ENCODE peak calls at places on chromosomes 5 and 9, in ten cellular contexts. J is PC-3, N is lower lobe of right lung, I is lung, C is bronchial epithelial cell, E is IMR-90, D is MM.1S, V is heart right ventricle, O is tibial nerve, H is upper lobe of right lung. W is an unnamed sample.

GRCh38 chr9:27341545-27342294 is 44.8 kb upstream of the EQTN start:
- DNase-seq in I (no peak), N (no peak), V (no peak), J (no peak), E (no peak), D (no peak), H (no peak), C (no peak), O (no peak), W (no peak)

GRCh38 chr9:841371-842209 is at the start of gene DMRT1:
- DNase-seq in O (no peak), H (peak; percentile 67), V (no peak), J (no peak), I (no peak), N (no peak), E (no peak), D (no peak), C (no peak), W (peak; percentile 17)

GRCh38 chr5:154285661-154286408 is 95.3 kb downstream of the GALNT10 start:
- DNase-seq in D (no peak), H (no peak), I (no peak), J (peak; percentile 78), E (peak; percentile 81), O (no peak), N (no peak), C (peak; percentile 61), V (no peak), W (peak; percentile 52)

GRCh38 chr9:72506615-72507014 is 14.8 kb upstream of the TMC1 start:
- DNase-seq in C (no peak), J (no peak), H (no peak), O (no peak), I (no peak), E (no peak), V (no peak), N (no peak), D (no peak), W (no peak)

GRCh38 chr9:3732077-3733038 is 206.6 kb upstream of the RFX3 start:
- DNase-seq in D (peak; percentile 82), N (no peak), J (peak; percentile 91), H (no peak), O (peak; percentile 72), E (peak; percentile 90), I (peak; percentile 63), C (peak; percentile 82), V (peak; percentile 53), W (peak; percentile 82)

GRCh38 chr9:3385871-3386270 is 139.9 kb downstream of the RFX3 start:
- DNase-seq in O (no peak), V (no peak), D (no peak), C (no peak), E (no peak), I (no peak), N (no peak), J (no peak), H (no peak), W (peak; percentile 5)

GRCh38 chr5:1949253-1949652 is 66.5 kb upstream of the IRX4 start:
- DNase-seq in C (no peak), D (no peak), H (no peak), V (no peak), I (no peak), O (no peak), J (no peak), E (no peak), N (no peak), W (no peak)

GRCh38 chr5:89584339-89584956 is 701.5 kb upstream of the MEF2C start:
- DNase-seq in I (no peak), C (peak; percentile 99), V (no peak), O (no peak), J (peak; percentile 93), H (no peak), D (no peak), N (no peak), E (peak; percentile 52), W (peak; percentile 95)

GRCh38 chr9:120030847-120031246 is 549.1 kb downstream of the CDK5RAP2 start:
- DNase-seq in V (no peak), E (no peak), N (no peak), D (no peak), C (no peak), O (no peak), J (no peak), H (no peak), I (no peak), W (no peak)

GRCh38 chr9:91001146-91001611 is 199.6 kb downstream of the SYK start:
- DNase-seq in E (peak; percentile 61), V (no peak), D (peak; percentile 15), C (peak; percentile 99), H (no peak), N (no peak), I (no peak), J (peak; percentile 91), O (no peak), W (peak; percentile 99)

GRCh38 chr5:68930139-68930538 is 163.7 kb upstream of the SLC30A5 start:
- DNase-seq in E (no peak), D (no peak), N (no peak), H (no peak), V (no peak), J (no peak), I (no peak), O (no peak), C (peak; percentile 17), W (peak; percentile 39)

GRCh38 chr5:168887931-168888330 is 308.8 kb upstream of the PANK3 start:
- DNase-seq in I (no peak), E (no peak), D (no peak), V (no peak), H (no peak), J (no peak), N (no peak), O (no peak), C (no peak), W (no peak)

GRCh38 chr9:114799441-114799840 is 6.4 kb downstream of the TNFSF15 start:
- DNase-seq in H (no peak), C (no peak), D (no peak), O (no peak), I (no peak), E (no peak), N (no peak), J (no peak), V (no peak), W (no peak)

GRCh38 chr9:69086769-69087168 is 51.2 kb downstream of the FXN start:
- DNase-seq in D (no peak), H (no peak), N (no peak), J (no peak), O (no peak), V (no peak), E (no peak), C (no peak), I (no peak), W (no peak)

GRCh38 chr9:16705121-16705604 is 165.3 kb downstream of the BNC2 start:
- DNase-seq in V (peak; percentile 86), E (peak; percentile 97), C (peak; percentile 28), D (no peak), H (peak; percentile 76), N (peak; percentile 57), J (peak; percentile 95), O (peak; percentile 93), I (peak; percentile 77), W (peak; percentile 59)

GRCh38 chr5:308672-309271 is 12.7 kb upstream of the AHRR start:
- DNase-seq in O (no peak), C (peak; percentile 43), H (peak; percentile 51), I (no peak), D (no peak), V (no peak), E (peak; percentile 19), J (peak; percentile 83), N (no peak), W (peak; percentile 39)
- TF ChIP-seq CTCF in O (no peak), C (peak; percentile 20), H (no peak), I (no peak), D (no peak), V (peak; percentile 12), E (peak; percentile 30), J (peak; percentile 59), N (no peak), W (peak; percentile 41)

GRCh38 chr9:23850242-23851023 is 24.4 kb upstream of the ELAVL2 start:
- DNase-seq in V (no peak), N (no peak), D (no peak), E (no peak), H (no peak), O (no peak), J (no peak), C (no peak), I (no peak), W (peak; percentile 24)
- H3K4me3 ChIP-seq in V (peak overlapping the region; percentile 51), N (peak overlapping the region; percentile 45), D (no peak overlapping the region), E (no peak overlapping the region), H (peak overlapping the region; percentile 39), O (peak overlapping the region; percentile 30), J (no peak overlapping the region), C (peak overlapping the region; percentile 19), I (peak overlapping the region; percentile 12), W (peak overlapping the region; percentile 46)

GRCh38 chr9:86275962-86276361 is 6.4 kb downstream of the ISCA1 start:
- DNase-seq in H (no peak), V (no peak), N (no peak), J (no peak), I (no peak), D (no peak), C (no peak), E (no peak), O (no peak), W (peak; percentile 10)
- TF ChIP-seq CTCF in H (no peak), V (no peak), N (no peak), J (no peak), I (no peak), D (no peak), C (no peak), E (no peak), O (no peak), W (peak; percentile 40)

DNA sequence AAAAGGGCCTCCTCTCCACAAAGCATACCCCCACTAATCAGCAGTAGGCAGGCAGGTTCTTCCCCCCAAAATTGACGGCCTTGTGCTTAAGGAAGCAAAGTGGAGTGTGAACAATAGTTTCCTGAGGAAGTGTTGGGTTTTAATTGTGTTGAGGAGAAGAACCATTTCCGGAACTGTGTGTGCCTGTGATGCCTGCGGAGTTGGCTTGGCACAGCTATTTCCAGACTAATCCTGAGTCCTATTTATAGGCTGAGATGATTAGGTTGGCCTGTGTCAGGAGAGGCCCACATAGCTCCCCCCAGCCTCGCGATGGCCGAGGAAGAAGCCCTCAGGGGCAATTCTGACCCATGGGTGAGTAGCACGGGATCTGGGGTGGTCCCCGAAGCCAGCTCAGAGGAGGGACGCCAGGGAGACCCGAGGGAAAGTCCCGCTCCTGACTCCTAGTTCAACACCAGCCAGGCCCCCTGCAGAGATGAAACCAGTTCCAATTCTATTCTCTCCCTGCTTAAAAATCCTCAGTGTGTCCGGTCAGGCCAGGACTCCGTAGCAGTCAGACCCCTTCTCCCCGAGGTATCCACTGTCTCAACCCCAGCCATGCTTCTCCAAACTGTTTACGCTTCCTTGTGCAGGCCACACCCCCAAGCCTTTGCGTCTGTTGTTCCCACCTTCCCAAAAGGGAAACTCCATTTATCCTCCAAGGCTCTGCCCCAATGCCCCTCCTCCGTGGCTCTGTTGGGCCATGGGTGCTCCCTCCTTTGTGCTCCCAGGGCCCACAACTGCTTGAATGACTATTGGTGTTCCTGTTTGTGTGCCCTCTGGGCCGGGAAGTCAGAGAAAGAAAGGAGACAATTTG is 18.1 kb downstream of the GSN start:
- DNase-seq in J (no peak), D (no peak), E (peak; percentile 56), O (peak; percentile 68), H (peak; percentile 68), I (no peak), C (peak; percentile 64), V (peak; percentile 82), N (peak; percentile 67), W (peak; percentile 70)
- H3K4me3 ChIP-seq in J (no peak overlapping the region), D (no peak overlapping the region), E (no peak overlapping the region), O (no peak overlapping the region), H (peak overlapping the region; percentile 9), I (no peak overlapping the region), C (no peak overlapping the region), V (peak overlapping the region; percentile 41), N (peak overlapping the region; percentile 30), W (no peak overlapping the region)